ENCODE peak calls at places on chromosomes 11 and 22, in five cellular contexts. G, T, H, N and U are unnamed samples.

GRCh38 chr22:39959640-39960447 is at the start of gene TMA7B:
- DNase-seq in T (peak), G (no peak), N (peak), H (no peak), U (peak)

GRCh38 chr22:30435674-30436126 is 10.1 kb downstream of the MTFP1 start:
- DNase-seq in N (no peak), H (no peak), T (no peak), G (no peak), U (no peak)

GRCh38 chr11:61138940-61139339 is 22.3 kb downstream of the VPS37C start:
- DNase-seq in T (peak), G (no peak), N (peak), H (no peak), U (no peak)

GRCh38 chr11:129861702-129862107 is 33.7 kb downstream of the NFRKB start:
- DNase-seq in N (peak), T (peak), H (peak), G (peak), U (peak)

GRCh38 chr11:67266424-67267187 is at the start of gene GRK2:
- DNase-seq in T (peak), G (peak), N (no peak), H (no peak), U (peak)

GRCh38 chr11:95418916-95419315 is 187.9 kb upstream of the SESN3 start:
- DNase-seq in N (no peak), H (no peak), G (no peak), T (no peak), U (no peak)

GRCh38 chr11:64341429-64341828 is 1.4 kb downstream of the CCDC88B start:
- DNase-seq in H (no peak), T (no peak), N (no peak), G (no peak), U (no peak)

GRCh38 chr11:127875076-127875475 is 712.3 kb downstream of the ETS1 start:
- DNase-seq in H (no peak), G (no peak), T (no peak), N (no peak), U (no peak)

GRCh38 chr22:44328762-44329161 is 16.0 kb upstream of the SHISAL1 start:
- DNase-seq in H (no peak), T (no peak), N (no peak), G (no peak), U (no peak)

GRCh38 chr11:66863428-66864125 is 6.7 kb downstream of the LRFN4 start:
- DNase-seq in G (no peak), H (no peak), T (no peak), N (no peak), U (no peak)

GRCh38 chr11:61281581-61282250 is 13.4 kb downstream of the VWCE start:
- DNase-seq in G (peak), H (no peak), N (peak), T (peak), U (peak)

GRCh38 chr22:47281126-47282106 is 519.0 kb downstream of the TBC1D22A start:
- DNase-seq in N (no peak), G (no peak), T (peak), H (no peak), U (no peak)

GRCh38 chr11:61021661-61022212 is 50.3 kb downstream of the CD6 start:
- DNase-seq in H (no peak), T (no peak), G (no peak), N (no peak), U (peak)

GRCh38 chr11:97269527-97269926 is 879.7 kb downstream of the JRKL start:
- DNase-seq in H (peak), G (no peak), T (peak), N (no peak), U (no peak)

GRCh38 chr11:71164186-71164585 is 88.2 kb downstream of the SHANK2 start:
- DNase-seq in H (no peak), N (no peak), T (no peak), G (no peak), U (no peak)

GRCh38 chr11:35515224-35515623 is 10.2 kb downstream of the PAMR1 start:
- DNase-seq in N (peak), G (no peak), H (no peak), T (peak), U (no peak)

GRCh38 chr11:104623518-104623917 is 274.7 kb downstream of the CASP12 start:
- DNase-seq in G (no peak), H (no peak), N (peak), T (peak), U (no peak)

GRCh38 chr11:27011560-27012253 is 17.8 kb downstream of the FIBIN start:
- DNase-seq in N (no peak), G (no peak), H (no peak), T (no peak), U (no peak)

GRCh38 chr11:65425105-65425970 is 2.7 kb downstream of the NEAT1 start:
- DNase-seq in T (peak), N (peak), G (peak), H (no peak), U (peak)

GRCh38 chr11:62269654-62270278 is at the start of gene SCGB2A2:
- DNase-seq in G (no peak), T (no peak), N (no peak), H (no peak), U (peak)

GRCh38 chr11:61516675-61517516 is 8.3 kb downstream of the LRRC10B start:
- DNase-seq in H (peak), T (peak), G (peak), N (peak), U (peak)

GRCh38 chr11:64755681-64756361 is 4.0 kb downstream of the PYGM start:
- DNase-seq in N (no peak), H (no peak), T (no peak), G (peak), U (no peak)

GRCh38 chr11:2741006-2741376 is 41.2 kb upstream of the KCNQ1OT1 start:
- DNase-seq in G (no peak), T (no peak), N (no peak), H (no peak), U (no peak)
- TF ChIP-seq CTCF in G (no peak), T (no peak), N (no peak), H (no peak), U (no peak)

GRCh38 chr22:48894064-48894671 is 933.5 kb downstream of the BRD1 start:
- DNase-seq in N (no peak), T (no peak), H (no peak), G (no peak), U (no peak)
- TF ChIP-seq CTCF in N (no peak), T (no peak), H (peak), G (no peak), U (no peak)

GRCh38 chr11:11659567-11660341 is 37.9 kb upstream of the GALNT18 start:
- DNase-seq in G (no peak), N (no peak), H (no peak), T (no peak), U (no peak)
- TF ChIP-seq CTCF in G (no peak), N (no peak), H (no peak), T (no peak), U (no peak)

DNA sequence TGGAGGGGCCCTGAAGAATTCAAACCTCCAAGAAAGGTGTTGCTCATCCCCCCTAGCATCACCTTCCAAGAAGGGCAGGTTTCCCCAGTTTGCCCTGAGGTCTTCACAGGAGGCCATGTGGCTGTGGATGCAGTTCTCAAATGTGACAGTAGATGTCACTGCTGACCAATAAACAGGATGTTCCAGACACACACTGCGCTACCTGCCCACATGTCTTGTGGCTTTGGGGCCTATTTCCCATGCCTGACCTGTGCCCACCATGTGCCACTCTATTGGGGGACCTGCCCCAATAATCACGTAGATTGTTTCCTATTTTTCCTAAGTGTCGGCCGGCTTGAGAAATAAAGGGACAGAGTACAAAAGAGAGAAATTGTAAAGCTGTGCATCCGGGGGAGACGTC is 4.5 kb downstream of the GSTT2 start:
- DNase-seq in G (no peak), N (peak), T (peak), H (no peak), U (peak)
- TF ChIP-seq CTCF in G (peak), N (peak), T (peak), H (no peak), U (peak)

GRCh38 chr11:132941761-132942160 is 590.5 kb downstream of the OPCML start:
- DNase-seq in N (no peak), G (no peak), T (no peak), H (no peak), U (no peak)

GRCh38 chr11:132943737-132944556 is 588.4 kb downstream of the OPCML start:
- DNase-seq in H (no peak), G (no peak), N (no peak), T (no peak), U (no peak)

GRCh38 chr11:132943325-132943736 is 589.0 kb downstream of the OPCML start:
- DNase-seq in T (no peak), G (no peak), N (peak), H (no peak), U (no peak)

GRCh38 chr11:132941024-132941646 is 591.2 kb downstream of the OPCML start:
- DNase-seq in H (no peak), N (peak), G (no peak), T (peak), U (no peak)

GRCh38 chr11:132942611-132943324 is 589.5 kb downstream of the OPCML start:
- DNase-seq in N (peak), G (no peak), T (no peak), H (no peak), U (no peak)
- TF ChIP-seq CTCF in N (peak), G (no peak), T (no peak), H (no peak), U (no peak)